ENCODE peak calls at places on chromosomes 5 and 9, in six cellular contexts. J is ovary, B is brain microvascular endothelial cell, K is pancreas, A is transverse colon, P is IMR-90. I is an unnamed sample.

GRCh38 chr5:171162602-171163001 is 146.4 kb upstream of the TLX3 start:
- DNase-seq in J (no peak), P (peak), B (peak), K (no peak), A (no peak), I (no peak)

GRCh38 chr9:114238471-114238870 is 83.1 kb downstream of the COL27A1 start:
- DNase-seq in J (no peak), B (no peak), K (no peak), A (no peak), P (no peak), I (no peak)

GRCh38 chr5:6158974-6159863 is 219.1 kb downstream of the MED10 start:
- DNase-seq in A (no peak), K (no peak), J (no peak), P (peak), B (peak), I (peak)

GRCh38 chr5:134584662-134585061 is 48.0 kb downstream of the SAR1B start:
- DNase-seq in K (no peak), B (no peak), P (no peak), A (no peak), J (no peak), I (no peak)

GRCh38 chr9:16626577-16627130 is 243.8 kb downstream of the BNC2 start:
- DNase-seq in K (no peak), P (peak), B (peak), A (no peak), J (no peak), I (no peak)

GRCh38 chr5:101425345-101425744 is 522.3 kb upstream of the ST8SIA4 start:
- DNase-seq in K (no peak), P (no peak), A (no peak), B (no peak), J (no peak), I (no peak)

GRCh38 chr9:114287763-114288232 is 35.1 kb upstream of the ORM1 start:
- DNase-seq in K (no peak), B (no peak), A (no peak), P (no peak), J (peak), I (no peak)

GRCh38 chr5:11407553-11408145 is 496.6 kb downstream of the CTNND2 start:
- DNase-seq in J (no peak), P (no peak), A (no peak), B (no peak), K (no peak), I (peak)

GRCh38 chr5:91110709-91111108 is 272.4 kb downstream of the ARRDC3 start:
- DNase-seq in K (no peak), A (no peak), P (peak), J (no peak), B (no peak), I (no peak)

GRCh38 chr5:59543826-59544442 is 349.6 kb downstream of the PDE4D start:
- DNase-seq in J (no peak), P (no peak), A (peak), B (no peak), K (no peak), I (no peak)

GRCh38 chr5:74419468-74419867 is 221.1 kb downstream of the ENC1 start:
- DNase-seq in J (no peak), P (no peak), K (no peak), B (no peak), A (no peak), I (no peak)

GRCh38 chr9:120904061-120904998 is 22.3 kb downstream of the TRAF1 start:
- DNase-seq in A (peak), P (no peak), J (no peak), K (no peak), B (no peak), I (no peak)

GRCh38 chr5:154368041-154368800 is 77.6 kb upstream of the SAP30L start:
- DNase-seq in B (peak), P (peak), K (no peak), J (no peak), A (no peak), I (no peak)

DNA sequence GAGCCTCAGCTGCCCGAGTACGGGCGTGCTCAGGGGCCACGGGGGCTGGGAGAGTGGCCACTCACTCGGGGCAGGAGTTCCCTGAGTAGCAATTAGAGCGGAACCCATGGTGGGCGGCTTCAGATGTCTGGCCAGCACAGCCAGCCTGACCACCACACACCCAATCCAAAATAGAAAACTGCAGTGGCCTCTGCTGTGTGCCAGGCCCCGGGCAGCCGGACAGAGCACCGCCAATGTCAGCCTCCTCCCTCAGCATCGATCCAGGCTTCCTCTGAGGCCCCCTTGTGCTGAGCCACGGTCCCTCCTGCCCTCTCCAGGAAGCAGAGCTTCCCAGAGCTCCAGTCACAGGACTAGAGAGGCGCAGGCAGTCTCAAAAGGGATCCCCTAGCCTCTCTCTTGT is 2.7 kb downstream of the ADAMTS2 start:
- DNase-seq in J (peak), B (peak), K (no peak), A (no peak), P (peak), I (no peak)
- H3K27ac ChIP-seq in J (no peak), B (no peak), K (no peak), A (no peak), P (no peak), I (no peak)

GRCh38 chr9:97928968-97929604 is 6.8 kb upstream of the TRMO start:
- DNase-seq in A (no peak), P (no peak), J (no peak), K (no peak), B (no peak), I (no peak)
- H3K4me3 ChIP-seq in A (no peak), P (no peak), J (no peak), K (no peak), B (no peak), I (no peak)

GRCh38 chr9:35801328-35802128 is 10.1 kb downstream of the NPR2 start:
- DNase-seq in P (no peak), B (no peak), J (no peak), A (no peak), K (no peak), I (no peak)
- TF ChIP-seq CTCF in P (no peak), B (no peak), J (no peak), A (no peak), K (no peak), I (no peak)

GRCh38 chr5:176817369-176817841 is 7.0 kb downstream of the UNC5A start:
- DNase-seq in K (no peak), P (no peak), A (no peak), B (no peak), J (no peak), I (no peak)

GRCh38 chr5:176816791-176817272 is 6.5 kb downstream of the UNC5A start:
- DNase-seq in J (no peak), B (no peak), P (no peak), K (no peak), A (no peak), I (no peak)

GRCh38 chr5:176818391-176819098 is 8.2 kb downstream of the UNC5A start:
- DNase-seq in P (no peak), K (no peak), B (no peak), J (no peak), A (no peak), I (no peak)

GRCh38 chr5:176819476-176819875 is 9.1 kb downstream of the UNC5A start:
- DNase-seq in A (no peak), J (no peak), B (no peak), P (no peak), K (no peak), I (no peak)

GRCh38 chr5:176817864-176818377 is 7.6 kb downstream of the UNC5A start:
- DNase-seq in P (no peak), K (no peak), J (no peak), A (no peak), B (no peak), I (no peak)
- H3K27ac ChIP-seq in P (no peak), K (no peak), J (no peak), A (no peak), B (no peak), I (peak)

GRCh38 chr9:94806307-94806893 is 79.9 kb downstream of the AOPEP start:
- DNase-seq in J (no peak), K (no peak), B (no peak), A (no peak), P (no peak), I (no peak)

GRCh38 chr9:94804316-94804715 is 77.8 kb downstream of the AOPEP start:
- DNase-seq in P (no peak), A (no peak), J (no peak), B (no peak), K (no peak), I (no peak)

GRCh38 chr9:94804917-94805544 is 78.5 kb downstream of the AOPEP start:
- DNase-seq in K (no peak), P (no peak), B (no peak), J (no peak), A (no peak), I (no peak)

GRCh38 chr9:94807556-94807955 is 81.1 kb downstream of the AOPEP start:
- DNase-seq in A (no peak), J (no peak), P (peak), B (no peak), K (no peak), I (no peak)

GRCh38 chr9:94805585-94805984 is 79.1 kb downstream of the AOPEP start:
- DNase-seq in A (peak), B (peak), J (no peak), K (no peak), P (peak), I (no peak)
- H3K4me3 ChIP-seq in A (no peak), B (no peak), J (no peak), K (no peak), P (no peak), I (no peak)

DNA sequence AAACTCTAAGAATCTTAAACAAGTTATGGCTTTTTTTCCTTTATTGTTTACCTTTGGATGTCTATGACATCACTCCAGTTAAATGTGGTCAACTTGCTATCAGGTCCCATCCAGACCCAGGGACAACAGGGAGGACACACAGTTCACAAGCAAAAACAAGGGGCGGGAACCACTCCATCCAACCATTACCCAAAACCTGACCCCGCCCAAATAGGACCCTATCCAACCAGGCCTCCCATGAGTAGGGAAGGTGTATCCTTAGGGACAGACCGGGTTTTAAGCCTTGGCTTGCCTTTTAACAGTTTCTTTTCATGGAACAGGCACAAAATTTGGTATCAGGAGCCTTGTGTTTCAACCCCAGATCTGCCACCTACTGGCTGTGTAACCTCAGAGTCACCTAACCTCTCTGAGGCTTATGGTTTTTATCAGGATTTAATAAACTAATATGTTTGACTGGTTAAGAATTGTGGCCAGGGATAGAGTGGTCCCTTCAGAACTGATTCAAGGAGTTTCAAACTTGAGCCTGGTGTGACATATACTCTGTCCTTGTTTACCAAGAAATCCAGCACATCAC is 127.7 kb upstream of the RAD23B start:
- DNase-seq in B (no peak), K (no peak), P (no peak), J (no peak), A (no peak), I (no peak)
- TF ChIP-seq CTCF in B (peak), K (no peak), P (peak), J (no peak), A (no peak), I (no peak)

DNA sequence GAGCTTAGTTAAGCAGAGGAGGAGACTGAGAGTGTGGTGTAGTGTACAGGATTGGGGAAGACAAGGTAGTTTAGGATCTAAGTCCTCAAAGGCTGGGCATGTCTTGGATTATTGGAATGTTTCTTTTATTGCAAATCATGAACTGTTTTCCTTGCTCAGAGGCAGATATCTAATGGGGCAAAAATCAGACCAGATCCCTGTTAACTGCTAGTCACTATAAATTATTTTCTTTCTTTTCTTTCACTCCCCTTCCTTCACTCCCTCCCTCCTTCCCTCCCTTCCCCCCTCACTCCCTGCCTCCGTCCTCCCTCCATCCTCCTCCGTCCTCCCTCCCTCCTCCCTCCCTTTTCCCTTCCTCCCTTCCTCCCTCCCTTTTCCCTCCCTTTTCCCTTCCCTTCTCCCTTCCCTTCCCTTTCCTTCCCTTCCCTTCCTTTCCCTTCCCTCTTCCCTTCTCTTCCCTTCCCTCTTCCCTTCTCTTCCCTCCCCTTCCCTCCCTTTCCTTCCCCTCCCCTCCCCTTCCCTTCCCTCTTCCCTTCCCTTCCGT is 117.9 kb downstream of the WDR70 start:
- DNase-seq in J (no peak), B (no peak), A (no peak), K (no peak), P (no peak), I (no peak)
- H3K27ac ChIP-seq in J (no peak), B (no peak), A (no peak), K (no peak), P (no peak), I (no peak)

I was measured in dorsolateral prefrontal cortex.